ENCODE peak calls at places on chromosomes 7 and 10, in seven cellular contexts. One of them, this sample, is unnamed.

GRCh38 chr10:28681345-28681763 is 4.0 kb downstream of the BAMBI start:
- DNase-seq in cardiac fibroblast: no peak
- DNase-seq in activated naive CD4-positive, alpha-beta T cell treated with anti-CD3 and anti-CD28 coated beads, Interleukin-2, amount 50 U/mL, for 16 hours: no peak
- DNase-seq in stimulated activated CD4-positive, alpha-beta T cell treated with anti-CD3 and anti-CD28 coated beads, Interleukin-1b, Interleukin-23, amount 100 ng/mL, for 24 hours: no peak
- DNase-seq in CD4-positive, alpha-beta T cell: no peak
- DNase-seq in T-helper 1 cell: no peak
- DNase-seq in heart left ventricle: no peak
- DNase-seq in this sample: no peak

GRCh38 chr7:117459735-117460134 is 20.1 kb upstream of the CFTR start:
- DNase-seq in heart left ventricle: no peak
- DNase-seq in cardiac fibroblast: peak
- DNase-seq in CD4-positive, alpha-beta T cell: no peak
- DNase-seq in activated naive CD4-positive, alpha-beta T cell treated with anti-CD3 and anti-CD28 coated beads, Interleukin-2, amount 50 U/mL, for 16 hours: no peak
- DNase-seq in T-helper 1 cell: no peak
- DNase-seq in stimulated activated CD4-positive, alpha-beta T cell treated with anti-CD3 and anti-CD28 coated beads, Interleukin-1b, Interleukin-23, amount 100 ng/mL, for 24 hours: no peak
- DNase-seq in this sample: no peak

GRCh38 chr7:100604976-100605911 is 3.1 kb downstream of the PCOLCE start:
- DNase-seq in T-helper 1 cell: no peak
- DNase-seq in heart left ventricle: peak
- DNase-seq in activated naive CD4-positive, alpha-beta T cell treated with anti-CD3 and anti-CD28 coated beads, Interleukin-2, amount 50 U/mL, for 16 hours: peak
- DNase-seq in cardiac fibroblast: no peak
- DNase-seq in stimulated activated CD4-positive, alpha-beta T cell treated with anti-CD3 and anti-CD28 coated beads, Interleukin-1b, Interleukin-23, amount 100 ng/mL, for 24 hours: no peak
- DNase-seq in CD4-positive, alpha-beta T cell: no peak
- DNase-seq in this sample: no peak

GRCh38 chr7:98305951-98306535 is 24.6 kb downstream of the BRI3 start:
- DNase-seq in CD4-positive, alpha-beta T cell: no peak
- DNase-seq in cardiac fibroblast: no peak
- DNase-seq in activated naive CD4-positive, alpha-beta T cell treated with anti-CD3 and anti-CD28 coated beads, Interleukin-2, amount 50 U/mL, for 16 hours: no peak
- DNase-seq in stimulated activated CD4-positive, alpha-beta T cell treated with anti-CD3 and anti-CD28 coated beads, Interleukin-1b, Interleukin-23, amount 100 ng/mL, for 24 hours: no peak
- DNase-seq in T-helper 1 cell: no peak
- DNase-seq in heart left ventricle: no peak
- DNase-seq in this sample: no peak

GRCh38 chr7:92769844-92770243 is 66.5 kb downstream of the CDK6 start:
- DNase-seq in cardiac fibroblast: no peak
- DNase-seq in heart left ventricle: no peak
- DNase-seq in T-helper 1 cell: no peak
- DNase-seq in CD4-positive, alpha-beta T cell: no peak
- DNase-seq in stimulated activated CD4-positive, alpha-beta T cell treated with anti-CD3 and anti-CD28 coated beads, Interleukin-1b, Interleukin-23, amount 100 ng/mL, for 24 hours: no peak
- DNase-seq in activated naive CD4-positive, alpha-beta T cell treated with anti-CD3 and anti-CD28 coated beads, Interleukin-2, amount 50 U/mL, for 16 hours: no peak
- DNase-seq in this sample: no peak

GRCh38 chr7:65980478-65981250 is 1.3 kb downstream of the GUSB start:
- DNase-seq in heart left ventricle: peak
- DNase-seq in activated naive CD4-positive, alpha-beta T cell treated with anti-CD3 and anti-CD28 coated beads, Interleukin-2, amount 50 U/mL, for 16 hours: no peak
- DNase-seq in CD4-positive, alpha-beta T cell: peak
- DNase-seq in T-helper 1 cell: peak
- DNase-seq in stimulated activated CD4-positive, alpha-beta T cell treated with anti-CD3 and anti-CD28 coated beads, Interleukin-1b, Interleukin-23, amount 100 ng/mL, for 24 hours: no peak
- DNase-seq in cardiac fibroblast: peak
- DNase-seq in this sample: no peak

GRCh38 chr10:35574924-35575352 is 30.2 kb upstream of the GJD4 start:
- DNase-seq in heart left ventricle: no peak
- DNase-seq in activated naive CD4-positive, alpha-beta T cell treated with anti-CD3 and anti-CD28 coated beads, Interleukin-2, amount 50 U/mL, for 16 hours: no peak
- DNase-seq in stimulated activated CD4-positive, alpha-beta T cell treated with anti-CD3 and anti-CD28 coated beads, Interleukin-1b, Interleukin-23, amount 100 ng/mL, for 24 hours: no peak
- DNase-seq in T-helper 1 cell: no peak
- DNase-seq in cardiac fibroblast: peak
- DNase-seq in CD4-positive, alpha-beta T cell: no peak
- DNase-seq in this sample: peak

GRCh38 chr7:94511763-94512162 is 2.2 kb downstream of the CASD1 start:
- DNase-seq in stimulated activated CD4-positive, alpha-beta T cell treated with anti-CD3 and anti-CD28 coated beads, Interleukin-1b, Interleukin-23, amount 100 ng/mL, for 24 hours: no peak
- DNase-seq in cardiac fibroblast: no peak
- DNase-seq in activated naive CD4-positive, alpha-beta T cell treated with anti-CD3 and anti-CD28 coated beads, Interleukin-2, amount 50 U/mL, for 16 hours: no peak
- DNase-seq in CD4-positive, alpha-beta T cell: no peak
- DNase-seq in heart left ventricle: no peak
- DNase-seq in T-helper 1 cell: no peak
- DNase-seq in this sample: no peak

GRCh38 chr7:18119985-18120384 is 92.3 kb upstream of the PRPS1L1 start:
- DNase-seq in cardiac fibroblast: peak
- DNase-seq in stimulated activated CD4-positive, alpha-beta T cell treated with anti-CD3 and anti-CD28 coated beads, Interleukin-1b, Interleukin-23, amount 100 ng/mL, for 24 hours: no peak
- DNase-seq in activated naive CD4-positive, alpha-beta T cell treated with anti-CD3 and anti-CD28 coated beads, Interleukin-2, amount 50 U/mL, for 16 hours: no peak
- DNase-seq in CD4-positive, alpha-beta T cell: no peak
- DNase-seq in T-helper 1 cell: no peak
- DNase-seq in heart left ventricle: no peak
- DNase-seq in this sample: no peak

GRCh38 chr10:77392236-77392721 is 245.3 kb downstream of the KCNMA1 start:
- DNase-seq in stimulated activated CD4-positive, alpha-beta T cell treated with anti-CD3 and anti-CD28 coated beads, Interleukin-1b, Interleukin-23, amount 100 ng/mL, for 24 hours: no peak
- DNase-seq in CD4-positive, alpha-beta T cell: no peak
- DNase-seq in heart left ventricle: no peak
- DNase-seq in activated naive CD4-positive, alpha-beta T cell treated with anti-CD3 and anti-CD28 coated beads, Interleukin-2, amount 50 U/mL, for 16 hours: no peak
- DNase-seq in cardiac fibroblast: no peak
- DNase-seq in T-helper 1 cell: no peak
- DNase-seq in this sample: no peak

GRCh38 chr7:35555386-35555785 is 139.5 kb downstream of the HERPUD2 start:
- DNase-seq in CD4-positive, alpha-beta T cell: no peak
- DNase-seq in heart left ventricle: no peak
- DNase-seq in activated naive CD4-positive, alpha-beta T cell treated with anti-CD3 and anti-CD28 coated beads, Interleukin-2, amount 50 U/mL, for 16 hours: no peak
- DNase-seq in cardiac fibroblast: no peak
- DNase-seq in stimulated activated CD4-positive, alpha-beta T cell treated with anti-CD3 and anti-CD28 coated beads, Interleukin-1b, Interleukin-23, amount 100 ng/mL, for 24 hours: no peak
- DNase-seq in T-helper 1 cell: no peak
- DNase-seq in this sample: no peak

GRCh38 chr10:14681305-14681704 is 93.4 kb downstream of the FAM107B start:
- DNase-seq in cardiac fibroblast: no peak
- DNase-seq in stimulated activated CD4-positive, alpha-beta T cell treated with anti-CD3 and anti-CD28 coated beads, Interleukin-1b, Interleukin-23, amount 100 ng/mL, for 24 hours: no peak
- DNase-seq in T-helper 1 cell: no peak
- DNase-seq in heart left ventricle: no peak
- DNase-seq in CD4-positive, alpha-beta T cell: no peak
- DNase-seq in activated naive CD4-positive, alpha-beta T cell treated with anti-CD3 and anti-CD28 coated beads, Interleukin-2, amount 50 U/mL, for 16 hours: no peak
- DNase-seq in this sample: no peak